ENCODE peak calls at places on chromosomes 7 and 10, in ten cellular contexts. E, N, I, X, B, J, Z, L, D and H are unnamed samples.

GRCh38 chr7:27153526-27153925 is 1.1 kb upstream of the HOXA3 start:
- DNase-seq in Z (no peak), N (no peak), B (no peak), X (no peak), D (no peak), L (no peak), E (peak), I (no peak), J (no peak), H (no peak)

GRCh38 chr7:93958216-93958615 is 36.7 kb downstream of the GNG11 start:
- DNase-seq in N (no peak), D (no peak), X (no peak), Z (no peak), E (no peak), I (no peak), J (no peak), L (no peak), B (no peak), H (no peak)

GRCh38 chr10:128087884-128088695 is 38.1 kb downstream of the MKI67 start:
- DNase-seq in I (peak), B (peak), Z (no peak), D (peak), L (no peak), J (peak), N (no peak), E (no peak), X (no peak), H (no peak)

GRCh38 chr7:83520706-83521105 is 128.2 kb downstream of the SEMA3E start:
- DNase-seq in X (no peak), D (no peak), N (no peak), Z (no peak), J (no peak), E (no peak), B (no peak), I (no peak), L (no peak), H (no peak)

GRCh38 chr10:91788527-91788926 is 9.7 kb upstream of the TNKS2 start:
- DNase-seq in J (no peak), L (no peak), Z (no peak), D (no peak), B (peak), I (peak), X (no peak), N (no peak), E (peak), H (no peak)

GRCh38 chr10:91883549-91884542 is 25.4 kb downstream of the FGFBP3 start:
- DNase-seq in B (peak), N (no peak), L (no peak), J (no peak), I (peak), E (peak), Z (no peak), X (no peak), D (no peak), H (no peak)

GRCh38 chr7:33108591-33108930 is 643 bp downstream of the RP9 start:
- DNase-seq in B (peak), L (peak), X (no peak), J (no peak), N (no peak), Z (no peak), I (no peak), D (no peak), E (no peak), H (no peak)

GRCh38 chr7:7565018-7565680 is 1.5 kb upstream of the MIOS start:
- DNase-seq in B (no peak), D (no peak), I (no peak), Z (no peak), L (no peak), N (no peak), E (no peak), J (no peak), X (no peak), H (no peak)

GRCh38 chr10:86674912-86675311 is 6.6 kb downstream of the LDB3 start:
- DNase-seq in J (no peak), X (no peak), I (no peak), Z (no peak), L (no peak), D (no peak), B (no peak), N (no peak), E (no peak), H (no peak)

GRCh38 chr7:92987095-92987494 is 130.7 kb downstream of the SAMD9 start:
- DNase-seq in J (no peak), I (no peak), N (no peak), X (no peak), Z (no peak), D (no peak), E (no peak), B (no peak), L (no peak), H (no peak)

GRCh38 chr10:95444792-95445191 is 116.4 kb downstream of the SORBS1 start:
- DNase-seq in J (no peak), N (no peak), X (no peak), Z (no peak), D (no peak), E (no peak), B (no peak), I (no peak), L (no peak), H (no peak)

GRCh38 chr10:95442341-95442740 is 118.8 kb downstream of the SORBS1 start:
- DNase-seq in Z (no peak), I (no peak), B (no peak), J (no peak), L (no peak), X (no peak), D (no peak), E (no peak), N (no peak), H (no peak)

GRCh38 chr10:95441547-95441923 is 119.6 kb downstream of the SORBS1 start:
- DNase-seq in I (no peak), D (no peak), E (no peak), N (no peak), J (no peak), Z (no peak), X (no peak), L (no peak), B (no peak), H (no peak)

GRCh38 chr10:95445223-95445836 is 115.8 kb downstream of the SORBS1 start:
- DNase-seq in N (no peak), I (no peak), E (peak), L (no peak), D (no peak), X (peak), Z (no peak), B (no peak), J (peak), H (peak)

GRCh38 chr10:95443636-95444035 is 117.5 kb downstream of the SORBS1 start:
- DNase-seq in I (peak), D (no peak), B (no peak), X (no peak), E (no peak), J (no peak), Z (no peak), L (no peak), N (no peak), H (no peak)
- H3K27ac ChIP-seq in I (peak), D (no peak), B (no peak), X (peak), E (peak), J (no peak), Z (no peak), L (no peak), N (peak), H (peak)

GRCh38 chr7:29480456-29480855 is 83.2 kb upstream of the PRR15 start:
- DNase-seq in X (no peak), I (no peak), Z (no peak), J (no peak), E (peak), N (peak), B (no peak), D (no peak), L (no peak), H (peak)
- TF ChIP-seq POLR2AphosphoS5 in X (no peak), I (no peak), Z (no peak), J (no peak), E (peak), N (peak), B (no peak), D (no peak), L (no peak), H (peak)

GRCh38 chr7:49767719-49768118 is 5.7 kb upstream of the VWC2 start:
- DNase-seq in I (no peak), L (no peak), X (no peak), N (no peak), B (no peak), J (no peak), E (no peak), Z (no peak), D (no peak), H (no peak)
- H3K27ac ChIP-seq in I (no peak), L (no peak), X (no peak), N (no peak), B (no peak), J (no peak), E (no peak), Z (no peak), D (no peak), H (no peak)

GRCh38 chr7:81213394-81213793 is 294.5 kb upstream of the SEMA3C start:
- DNase-seq in N (no peak), D (no peak), J (no peak), Z (no peak), X (no peak), E (no peak), I (no peak), L (no peak), B (no peak), H (no peak)
- TF ChIP-seq POLR2AphosphoS5 in N (no peak), D (no peak), J (no peak), Z (no peak), X (no peak), E (no peak), I (no peak), L (no peak), B (no peak), H (no peak)

GRCh38 chr7:100027197-100027596 is 11.8 kb downstream of the ZKSCAN1 start:
- DNase-seq in N (no peak), X (no peak), L (no peak), B (no peak), E (no peak), Z (no peak), D (peak), J (no peak), I (no peak), H (no peak)
- H3K27ac ChIP-seq in N (no peak), X (no peak), L (no peak), B (no peak), E (no peak), Z (no peak), D (no peak), J (no peak), I (no peak), H (no peak)